ENCODE peak calls at places on chromosomes 11 and 22, in eight cellular contexts. V is stomach, P is HCT116, Y is endothelial cell of umbilical vein, D is GM12878, I is transverse colon, R is vagina, F is sigmoid colon. H is an unnamed sample. For H3K36me3, the result is how much of the 10 kb centered on the place peaks cover.

GRCh38 chr11:98979212-98979611 is 41.5 kb upstream of the CNTN5 start:
- DNase-seq in V (no peak), P (no peak), Y (no peak), D (no peak), I (no peak), R (no peak), F (no peak), H (no peak)

GRCh38 chr22:39872548-39872947 is 21.0 kb downstream of the ENTHD1 start:
- DNase-seq in V (no peak), P (no peak), Y (no peak), D (no peak), I (no peak), R (no peak), F (no peak), H (no peak)

GRCh38 chr11:125890447-125891100 is 3.1 kb downstream of the HYLS1 start:
- DNase-seq in V (no peak), P (no peak), Y (peak), D (no peak), I (no peak), R (no peak), F (no peak), H (no peak)

GRCh38 chr22:50144005-50144614 is 26.4 kb upstream of the PANX2 start:
- DNase-seq in V (no peak), P (no peak), Y (no peak), D (no peak), I (no peak), R (no peak), F (no peak), H (no peak)

GRCh38 chr22:49207008-49207775 is 620.5 kb downstream of the BRD1 start:
- DNase-seq in V (peak), P (no peak), Y (no peak), D (no peak), I (no peak), R (peak), F (peak), H (no peak)

GRCh38 chr22:44442186-44442465 is 55.9 kb downstream of the RTL6 start:
- DNase-seq in V (no peak), P (no peak), Y (no peak), D (no peak), I (no peak), R (no peak), F (no peak), H (no peak)

GRCh38 chr22:50694099-50694498 is 21.5 kb downstream of the SHANK3 start:
- DNase-seq in V (no peak), P (no peak), Y (no peak), D (no peak), I (no peak), R (no peak), F (no peak), H (no peak)

GRCh38 chr11:2998073-2998850 is 6.1 kb upstream of the NAP1L4 start:
- DNase-seq in V (peak), P (no peak), Y (no peak), D (no peak), I (peak), R (no peak), F (peak), H (no peak)

GRCh38 chr11:61095022-61095421 is 7.3 kb upstream of the CD5 start:
- DNase-seq in V (no peak), P (no peak), Y (no peak), D (no peak), I (no peak), R (no peak), F (no peak), H (peak)

GRCh38 chr22:43923191-43923590 is 414 bp upstream of the PNPLA3 start:
- DNase-seq in V (no peak), P (no peak), Y (peak), D (no peak), I (no peak), R (no peak), F (no peak), H (no peak)

GRCh38 chr11:2186669-2187266 is 15.2 kb upstream of the TH start:
- DNase-seq in V (peak), P (peak), Y (peak), D (no peak), I (peak), R (no peak), F (no peak), H (peak)

GRCh38 chr11:114395776-114396175 is 4.5 kb downstream of the C11orf71 start:
- DNase-seq in V (no peak), P (peak), Y (peak), D (no peak), I (no peak), R (no peak), F (no peak), H (no peak)

GRCh38 chr11:45473491-45473890 is 187.3 kb upstream of the SYT13 start:
- DNase-seq in V (no peak), P (no peak), Y (no peak), D (no peak), I (no peak), R (no peak), F (peak), H (no peak)

DNA sequence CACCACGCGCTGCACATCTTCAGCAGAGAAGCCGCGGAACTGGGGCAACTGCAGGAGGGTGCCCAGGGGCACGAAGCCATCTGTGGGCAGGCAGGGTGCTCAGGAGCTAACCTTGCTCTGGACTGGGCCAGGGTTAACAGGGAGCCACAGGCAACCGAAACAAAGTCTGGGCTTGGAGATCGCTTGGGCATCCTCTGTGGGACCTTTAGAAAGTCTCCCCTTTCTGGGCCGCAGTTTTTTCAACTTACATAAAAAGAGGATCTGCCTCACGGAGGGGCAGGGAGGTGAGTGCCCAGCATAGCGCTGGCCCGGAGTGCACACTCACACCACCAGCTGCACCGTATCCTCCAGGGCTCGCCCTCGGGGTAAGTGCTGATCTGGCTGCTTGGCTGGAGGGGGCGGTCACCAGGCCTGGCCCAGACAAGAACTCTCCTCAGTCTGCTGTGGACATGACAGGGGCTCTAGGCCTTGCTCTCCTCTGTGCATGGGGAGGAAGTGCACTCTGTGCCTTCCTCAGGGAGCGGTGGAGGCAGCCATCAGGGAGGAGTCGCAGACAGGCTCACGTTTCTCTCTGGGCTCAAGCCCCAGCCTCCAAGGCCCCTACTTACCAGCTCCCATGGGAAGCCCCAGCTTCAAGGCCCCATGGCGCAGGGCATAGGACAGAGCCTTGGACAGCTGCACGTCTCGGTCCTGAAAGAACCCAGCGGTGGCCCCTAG is 937 bp downstream of the TRPT1 start:
- DNase-seq in V (no peak), P (no peak), Y (no peak), D (no peak), I (no peak), R (no peak), F (peak), H (no peak)
- TF ChIP-seq POLR2A in V (no peak), P (no peak), Y (no peak), D (peak), I (no peak), R (no peak), F (no peak), H (no peak)

DNA sequence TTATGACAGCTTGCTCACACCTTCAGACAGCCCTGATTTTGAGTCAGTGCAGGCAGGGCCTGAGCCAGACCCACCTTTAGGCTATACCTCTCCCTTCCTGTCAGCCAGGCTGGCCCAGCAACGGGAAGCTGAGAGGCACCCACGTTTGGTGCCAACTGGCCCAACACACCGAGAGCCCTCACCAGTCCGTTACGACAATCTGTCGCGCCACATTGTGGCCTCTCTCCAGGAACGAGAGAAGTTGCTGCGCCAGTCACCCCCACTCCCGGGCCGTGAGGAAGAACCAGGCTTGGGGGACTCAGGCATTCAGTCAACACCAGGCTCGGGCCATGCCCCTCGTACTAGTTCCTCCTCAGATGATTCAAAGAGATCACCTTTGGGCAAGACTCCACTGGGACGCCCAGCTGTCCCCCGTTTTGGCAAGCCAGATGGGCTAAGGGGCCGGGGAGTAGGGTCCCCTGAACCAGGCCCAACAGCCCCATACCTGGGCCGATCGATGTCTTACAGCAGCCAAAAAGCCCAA is 13.1 kb downstream of the MED19 start:
- DNase-seq in V (no peak), P (no peak), Y (no peak), D (no peak), I (no peak), R (no peak), F (no peak), H (no peak)
- H3K36me3 ChIP-seq in V (half or more), P (under half), Y (under half), D (under half), I (half or more), R (under half), F (half or more), H (half or more)

GRCh38 chr11:69447786-69448185 is 33.7 kb upstream of the LINC01488 start:
- DNase-seq in V (peak), P (no peak), Y (peak), D (no peak), I (no peak), R (no peak), F (no peak), H (peak)
- TF ChIP-seq POLR2AphosphoS5 in V (no peak), P (no peak), Y (no peak), D (no peak), I (no peak), R (no peak), F (no peak), H (no peak)

GRCh38 chr11:34075178-34075820 is 23.8 kb downstream of the CAPRIN1 start:
- DNase-seq in V (no peak), P (peak), Y (peak), D (no peak), I (no peak), R (no peak), F (no peak), H (no peak)
- TF ChIP-seq POLR2A in V (no peak), P (no peak), Y (no peak), D (no peak), I (no peak), R (no peak), F (no peak), H (no peak)

GRCh38 chr22:20765938-20766337 is 8.0 kb upstream of the SERPIND1 start:
- DNase-seq in V (no peak), P (no peak), Y (no peak), D (no peak), I (no peak), R (no peak), F (no peak), H (no peak)

GRCh38 chr22:20764053-20764720 is 9.7 kb upstream of the SERPIND1 start:
- DNase-seq in V (no peak), P (no peak), Y (no peak), D (no peak), I (no peak), R (no peak), F (no peak), H (no peak)

GRCh38 chr22:20763630-20764029 is 10.3 kb upstream of the SERPIND1 start:
- DNase-seq in V (no peak), P (no peak), Y (no peak), D (no peak), I (no peak), R (no peak), F (no peak), H (no peak)

GRCh38 chr22:20766530-20766929 is 7.4 kb upstream of the SERPIND1 start:
- DNase-seq in V (no peak), P (no peak), Y (no peak), D (no peak), I (no peak), R (no peak), F (no peak), H (no peak)

DNA sequence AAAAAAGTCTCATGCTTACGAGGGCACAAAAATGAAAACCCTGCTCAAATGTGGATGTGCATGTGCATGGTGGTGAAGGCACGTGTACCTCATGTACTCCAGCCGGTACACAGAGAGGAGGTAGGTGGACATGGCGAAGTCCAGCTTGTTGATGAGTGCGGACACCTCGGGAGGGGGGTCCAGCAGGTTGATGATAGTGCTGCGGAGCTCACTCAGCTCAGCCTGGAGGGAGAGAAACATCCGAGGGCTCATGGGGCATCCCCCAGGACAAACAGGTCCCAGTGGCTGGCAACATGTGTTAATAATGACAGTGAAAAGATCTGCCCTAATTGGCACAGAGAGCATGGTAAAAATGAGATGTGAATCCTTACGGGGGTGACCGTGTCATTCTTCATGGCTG is 9.2 kb upstream of the SERPIND1 start:
- DNase-seq in V (no peak), P (no peak), Y (no peak), D (no peak), I (no peak), R (no peak), F (no peak), H (no peak)
- H3K36me3 ChIP-seq in V (half or more), P (under half), Y (under half), D (under half), I (under half), R (under half), F (half or more), H (under half)

H was measured in upper lobe of left lung.